ENCODE peak calls at places on chromosomes 13 and 19, in seven cellular contexts. A is mammary epithelial cell; H is anterior cingulate cortex; Z is stimulated activated CD8-positive, alpha-beta memory T cell treated with anti-CD3 and anti-CD28 coated beads, Interleukin-12 subunit alpha, Interleukin-12 subunit beta, amount 100 ng/mL, for 4 hours; I is SK-MEL-5; B is endothelial cell; Y is RWPE1. E is an unnamed sample.
A peak's percentile ranks its signal among the peaks of the same experiment; 100 is the strongest.

GRCh38 chr13:24709186-24709913 is 29.1 kb downstream of the ATP12A start:
- DNase-seq in A (no peak), I (no peak), H (no peak), Z (no peak), B (no peak), Y (no peak), E (no peak)

GRCh38 chr13:33932765-33933406 is 114.9 kb downstream of the RFC3 start:
- DNase-seq in I (no peak), B (no peak), Z (no peak), Y (no peak), H (no peak), A (peak; percentile 70), E (no peak)

GRCh38 chr19:8161135-8161646 is 11.8 kb upstream of the FBN3 start:
- DNase-seq in A (peak; percentile 27), Z (no peak), H (no peak), I (peak; percentile 33), Y (no peak), B (no peak), E (no peak)

GRCh38 chr19:18112989-18113478 is 15.5 kb downstream of the MAST3 start:
- DNase-seq in A (peak; percentile 75), H (peak; percentile 52), B (peak; percentile 96), I (peak; percentile 83), Y (peak; percentile 86), Z (peak; percentile 57), E (peak; percentile 60)

GRCh38 chr19:45494261-45494916 is 2.5 kb downstream of the RTN2 start:
- DNase-seq in B (no peak), Z (no peak), A (no peak), Y (no peak), H (no peak), I (no peak), E (no peak)

GRCh38 chr13:111627596-111627995 is 307.2 kb downstream of the TEX29 start:
- DNase-seq in Z (no peak), A (no peak), Y (no peak), I (no peak), B (no peak), H (no peak), E (no peak)

GRCh38 chr13:48349525-48349924 is 46.0 kb downstream of the RB1 start:
- DNase-seq in Z (no peak), A (no peak), B (no peak), Y (no peak), H (no peak), I (no peak), E (no peak)

GRCh38 chr13:30792257-30793000 is 57.1 kb downstream of the ALOX5AP start:
- DNase-seq in H (no peak), Y (peak; percentile 91), A (peak; percentile 91), Z (no peak), I (peak; percentile 63), B (no peak), E (peak; percentile 91)

GRCh38 chr19:5916201-5916708 is 2.2 kb downstream of the CAPS start:
- DNase-seq in B (no peak), I (no peak), Z (no peak), H (no peak), Y (no peak), A (no peak), E (no peak)

GRCh38 chr13:110644892-110645521 is 29.7 kb downstream of the NAXD start:
- DNase-seq in A (peak; percentile 44), H (no peak), I (peak; percentile 61), B (peak; percentile 70), Z (no peak), Y (no peak), E (peak; percentile 50)

GRCh38 chr19:38488811-38489481 is 55.5 kb downstream of the RYR1 start:
- DNase-seq in B (no peak), A (no peak), I (no peak), Z (no peak), H (no peak), Y (no peak), E (no peak)

GRCh38 chr19:21851596-21852345 is 15.8 kb upstream of the ZNF43 start:
- DNase-seq in Z (peak; percentile 74), Y (peak; percentile 94), H (peak; percentile 85), I (peak; percentile 77), B (peak; percentile 94), A (peak; percentile 92), E (peak; percentile 85)

GRCh38 chr19:40702337-40703012 is 12.0 kb upstream of the NUMBL start:
- DNase-seq in A (no peak), I (peak; percentile 58), H (peak; percentile 27), B (peak; percentile 67), Y (no peak), Z (no peak), E (peak; percentile 31)

GRCh38 chr13:25037057-25037813 is 58.7 kb upstream of the PABPC3 start:
- DNase-seq in Z (no peak), A (peak; percentile 44), B (peak; percentile 63), H (peak; percentile 8), Y (peak; percentile 48), I (peak; percentile 80), E (peak; percentile 50)

GRCh38 chr13:31261241-31261640 is 61.5 kb downstream of the B3GLCT start:
- DNase-seq in H (no peak), A (peak; percentile 11), Z (no peak), I (no peak), Y (no peak), B (no peak), E (peak; percentile 29)

GRCh38 chr13:60114499-60115028 is 49.2 kb downstream of the DIAPH3 start:
- DNase-seq in Y (no peak), H (no peak), B (no peak), I (no peak), A (no peak), Z (no peak), E (no peak)

GRCh38 chr19:48541813-48542212 is 10.2 kb upstream of the SULT2B1 start:
- DNase-seq in Y (no peak), B (no peak), Z (no peak), A (no peak), H (no peak), I (no peak), E (no peak)

GRCh38 chr19:4597975-4598671 is 38.6 kb upstream of the SEMA6B start:
- DNase-seq in B (peak; percentile 60), A (no peak), H (no peak), Z (no peak), I (peak; percentile 55), Y (peak; percentile 84), E (peak; percentile 8)

E was measured in bronchial epithelial cell.